ENCODE peak calls at places on chromosomes 4 and X, in six cellular contexts. One of them, this sample, is unnamed.
A peak's percentile ranks its signal among the peaks of the same experiment; 100 is the strongest.

GRCh38 chr4:138861130-138861529 is 154.5 kb upstream of the NOCT start:
- DNase-seq in T-helper 22 cell: no peak
- DNase-seq in HFFc6: peak; percentile 29
- DNase-seq in astrocyte of the hippocampus: peak; percentile 40
- DNase-seq in amniotic stem cell: no peak
- DNase-seq in right atrium auricular region: no peak
- DNase-seq in this sample: peak; percentile 38

GRCh38 chr4:15655223-15656037 is at the start of gene FBXL5:
- DNase-seq in T-helper 22 cell: peak; percentile 71
- DNase-seq in astrocyte of the hippocampus: peak; percentile 97
- DNase-seq in amniotic stem cell: peak; percentile 64
- DNase-seq in HFFc6: peak; percentile 56
- DNase-seq in right atrium auricular region: peak; percentile 73
- DNase-seq in this sample: peak; percentile 84

GRCh38 chrX:149937881-149938426 is 337 bp downstream of the EOLA2 start:
- DNase-seq in HFFc6: no peak
- DNase-seq in amniotic stem cell: no peak
- DNase-seq in astrocyte of the hippocampus: peak; percentile 24
- DNase-seq in right atrium auricular region: no peak
- DNase-seq in T-helper 22 cell: peak; percentile 4
- DNase-seq in this sample: peak; percentile 15

GRCh38 chrX:30971761-30972603 is 82.9 kb upstream of the TAB3 start:
- DNase-seq in amniotic stem cell: no peak
- DNase-seq in right atrium auricular region: no peak
- DNase-seq in T-helper 22 cell: no peak
- DNase-seq in astrocyte of the hippocampus: peak; percentile 51
- DNase-seq in HFFc6: peak; percentile 18
- DNase-seq in this sample: peak; percentile 45

GRCh38 chrX:49276671-49277519 is 7.3 kb downstream of the PPP1R3F start:
- DNase-seq in T-helper 22 cell: no peak
- DNase-seq in right atrium auricular region: no peak
- DNase-seq in astrocyte of the hippocampus: no peak
- DNase-seq in amniotic stem cell: no peak
- DNase-seq in HFFc6: no peak
- DNase-seq in this sample: no peak

GRCh38 chrX:19743386-19743785 is 144.0 kb downstream of the SH3KBP1 start:
- DNase-seq in T-helper 22 cell: no peak
- DNase-seq in HFFc6: no peak
- DNase-seq in astrocyte of the hippocampus: no peak
- DNase-seq in amniotic stem cell: no peak
- DNase-seq in right atrium auricular region: no peak
- DNase-seq in this sample: no peak

GRCh38 chr4:127055349-127055748 is 577.4 kb upstream of the INTU start:
- DNase-seq in astrocyte of the hippocampus: peak; percentile 96
- DNase-seq in T-helper 22 cell: no peak
- DNase-seq in amniotic stem cell: no peak
- DNase-seq in HFFc6: no peak
- DNase-seq in right atrium auricular region: no peak
- DNase-seq in this sample: no peak

GRCh38 chrX:149512225-149512885 is 7.2 kb upstream of the IDS start:
- DNase-seq in T-helper 22 cell: peak; percentile 33
- DNase-seq in HFFc6: peak; percentile 30
- DNase-seq in astrocyte of the hippocampus: peak; percentile 54
- DNase-seq in amniotic stem cell: no peak
- DNase-seq in right atrium auricular region: peak; percentile 67
- DNase-seq in this sample: peak; percentile 56

GRCh38 chr4:7166981-7167700 is 25.2 kb upstream of the SORCS2 start:
- DNase-seq in HFFc6: no peak
- DNase-seq in T-helper 22 cell: no peak
- DNase-seq in amniotic stem cell: no peak
- DNase-seq in right atrium auricular region: no peak
- DNase-seq in astrocyte of the hippocampus: no peak
- DNase-seq in this sample: no peak